ENCODE peak calls at places on chromosomes 5 and 9, in seven cellular contexts. F is AG08396; H is stimulated activated CD8-positive, alpha-beta memory T cell treated with anti-CD3 and anti-CD28 coated beads, Interleukin-2, amount 100 ng/mL, for 1 hour; J is stimulated activated CD4-positive, alpha-beta T cell treated with anti-CD3 and anti-CD28 coated beads, Interleukin-4, amount 100 ng/mL, for 4 hours; M is activated CD4-positive, alpha-beta T cell treated with anti-CD3 and anti-CD28 coated beads, Interleukin-2, amount 50 U/mL, for 1 hour; R is activated CD8-positive, alpha-beta T cell treated with anti-CD3 and anti-CD28 coated beads for 36 hours; Q is transverse colon. X is an unnamed sample.

GRCh38 chr5:1050449-1051365 is 42.1 kb downstream of the NKD2 start:
- DNase-seq in J (no peak), F (no peak), Q (no peak), H (no peak), R (no peak), M (no peak), X (no peak)

GRCh38 chr9:265209-265900 is 50.7 kb downstream of the DOCK8 start:
- DNase-seq in R (no peak), J (no peak), F (no peak), Q (no peak), H (no peak), M (no peak), X (no peak)

GRCh38 chr9:95261890-95262289 is 55.6 kb downstream of the FANCC start:
- DNase-seq in R (no peak), F (no peak), H (no peak), M (no peak), J (no peak), Q (no peak), X (no peak)

GRCh38 chr5:131221888-131222287 is 42.0 kb upstream of the CDC42SE2 start:
- DNase-seq in Q (no peak), H (no peak), R (no peak), F (no peak), J (no peak), M (no peak), X (no peak)

GRCh38 chr9:109551651-109552050 is 53.5 kb upstream of the PTPN3 start:
- DNase-seq in H (no peak), Q (no peak), F (no peak), M (no peak), R (no peak), J (no peak), X (no peak)

GRCh38 chr5:125093776-125094175 is 347.3 kb upstream of the ZNF608 start:
- DNase-seq in Q (no peak), M (no peak), R (no peak), J (no peak), F (peak; percentile 82), H (no peak), X (no peak)

GRCh38 chr5:180332051-180332517 is 21.1 kb downstream of the GFPT2 start:
- DNase-seq in R (no peak), M (no peak), J (no peak), F (no peak), Q (no peak), H (no peak), X (no peak)

GRCh38 chr5:65127181-65127901 is 354.4 kb downstream of the ADAMTS6 start:
- DNase-seq in Q (no peak), J (no peak), R (no peak), M (no peak), H (no peak), F (peak; percentile 54), X (no peak)

GRCh38 chr9:93231716-93232115 is 47.8 kb downstream of the WNK2 start:
- DNase-seq in R (no peak), H (no peak), Q (no peak), J (no peak), F (no peak), M (no peak), X (no peak)

GRCh38 chr9:87547665-87548064 is 50.0 kb downstream of the DAPK1 start:
- DNase-seq in M (no peak), H (no peak), R (no peak), F (no peak), Q (no peak), J (no peak), X (no peak)